ENCODE peak calls at places on chromosomes 3 and 15, in six cellular contexts. One of them, this sample, is unnamed.

GRCh38 chr3:197305854-197306253 is 7.4 kb upstream of the DLG1 start:
- DNase-seq in GM12865: peak; percentile 86
- DNase-seq in GM03348: peak; percentile 60
- DNase-seq in A549: no peak
- DNase-seq in left lung: no peak
- DNase-seq in NAMALWA: peak; percentile 56
- DNase-seq in this sample: no peak

GRCh38 chr3:139187154-139187553 is 142.5 kb upstream of the PRR23C start:
- DNase-seq in A549: no peak
- DNase-seq in GM03348: no peak
- DNase-seq in GM12865: no peak
- DNase-seq in NAMALWA: no peak
- DNase-seq in left lung: no peak
- DNase-seq in this sample: no peak

GRCh38 chr3:23748398-23749110 is 57.2 kb upstream of the UBE2E1 start:
- DNase-seq in NAMALWA: no peak
- DNase-seq in GM03348: peak; percentile 27
- DNase-seq in A549: peak; percentile 79
- DNase-seq in GM12865: peak; percentile 30
- DNase-seq in left lung: no peak
- DNase-seq in this sample: peak; percentile 89

GRCh38 chr15:38164507-38164906 is 88.1 kb upstream of the SPRED1 start:
- DNase-seq in GM03348: no peak
- DNase-seq in A549: no peak
- DNase-seq in NAMALWA: no peak
- DNase-seq in left lung: no peak
- DNase-seq in GM12865: no peak
- DNase-seq in this sample: no peak

GRCh38 chr15:66772604-66772966 is 70.5 kb downstream of the SMAD6 start:
- DNase-seq in NAMALWA: no peak
- DNase-seq in A549: no peak
- DNase-seq in left lung: no peak
- DNase-seq in GM03348: no peak
- DNase-seq in GM12865: no peak
- DNase-seq in this sample: no peak

GRCh38 chr15:100525894-100526512 is 2.7 kb downstream of the CERS3 start:
- DNase-seq in GM03348: no peak
- DNase-seq in left lung: no peak
- DNase-seq in A549: no peak
- DNase-seq in GM12865: no peak
- DNase-seq in NAMALWA: no peak
- DNase-seq in this sample: no peak

GRCh38 chr3:69738291-69738690 is 973 bp upstream of the MITF start:
- DNase-seq in A549: no peak
- DNase-seq in NAMALWA: no peak
- DNase-seq in left lung: no peak
- DNase-seq in GM12865: no peak
- DNase-seq in GM03348: no peak
- DNase-seq in this sample: no peak

GRCh38 chr3:193884652-193885051 is 251.3 kb upstream of the HES1 start:
- DNase-seq in left lung: no peak
- DNase-seq in GM12865: no peak
- DNase-seq in A549: no peak
- DNase-seq in GM03348: no peak
- DNase-seq in NAMALWA: no peak
- DNase-seq in this sample: no peak

GRCh38 chr3:183085634-183086390 is 13.5 kb downstream of the MCCC1 start:
- DNase-seq in GM03348: no peak
- DNase-seq in left lung: no peak
- DNase-seq in A549: peak; percentile 21
- DNase-seq in GM12865: peak; percentile 34
- DNase-seq in NAMALWA: peak; percentile 28
- DNase-seq in this sample: no peak

GRCh38 chr3:42033741-42034140 is 57.4 kb upstream of the TRAK1 start:
- DNase-seq in GM03348: peak; percentile 54
- DNase-seq in NAMALWA: no peak
- DNase-seq in left lung: no peak
- DNase-seq in A549: no peak
- DNase-seq in GM12865: no peak
- DNase-seq in this sample: no peak

This sample was measured in AML-193.